ENCODE peak calls at places on chromosomes 6 and 20, in nine cellular contexts. Q is Peyer's patch, L is transverse colon, W is aorta, C is mesendoderm, S is uterus, P is AG04450, A is dorsolateral prefrontal cortex, R is left lung. I is an unnamed sample.

GRCh38 chr6:163415620-163416379 is 1.3 kb downstream of the QKI start:
- DNase-seq in W (peak; percentile 73), L (peak; percentile 41), R (peak; percentile 85), C (peak; percentile 71), Q (no peak), A (no peak), P (no peak), S (peak; percentile 41), I (peak; percentile 55)

GRCh38 chr20:54345301-54345724 is 130.1 kb upstream of the DOK5 start:
- DNase-seq in S (no peak), R (no peak), L (no peak), C (no peak), P (peak; percentile 59), Q (no peak), W (no peak), A (no peak), I (no peak)

GRCh38 chr6:5950448-5950847 is 56.3 kb downstream of the NRN1 start:
- DNase-seq in L (no peak), R (no peak), S (no peak), P (no peak), C (peak; percentile 65), A (no peak), W (no peak), Q (no peak), I (no peak)

GRCh38 chr6:97440590-97441176 is 157.7 kb upstream of the MMS22L start:
- DNase-seq in P (no peak), A (peak; percentile 72), S (no peak), Q (no peak), C (peak; percentile 72), L (no peak), W (no peak), R (no peak), I (no peak)

GRCh38 chr20:57504411-57504810 is 20.5 kb downstream of the CTCFL start:
- DNase-seq in R (no peak), Q (no peak), W (no peak), L (no peak), A (no peak), S (no peak), P (no peak), C (no peak), I (no peak)

GRCh38 chr20:62210496-62210855 is 9.6 kb downstream of the HRH3 start:
- DNase-seq in W (no peak), L (no peak), R (peak; percentile 61), P (no peak), A (no peak), Q (no peak), C (no peak), S (no peak), I (no peak)

GRCh38 chr6:131379951-131380350 is 193.1 kb upstream of the ARG1 start:
- DNase-seq in L (no peak), S (no peak), C (no peak), W (no peak), Q (no peak), R (no peak), A (no peak), P (peak; percentile 8), I (no peak)

GRCh38 chr6:152277826-152278247 is 359.3 kb downstream of the SYNE1 start:
- DNase-seq in L (peak; percentile 31), A (no peak), R (no peak), W (no peak), Q (peak; percentile 51), P (no peak), C (no peak), S (no peak), I (no peak)

GRCh38 chr6:37256692-37257319 is 766 bp upstream of the TBC1D22B start:
- DNase-seq in Q (no peak), P (no peak), S (no peak), R (no peak), W (no peak), C (no peak), A (no peak), L (no peak), I (no peak)

GRCh38 chr6:1551236-1551635 is 58.5 kb upstream of the FOXC1 start:
- DNase-seq in R (no peak), C (no peak), P (no peak), Q (no peak), S (no peak), A (no peak), L (no peak), W (no peak), I (no peak)
- H3K27ac ChIP-seq in R (no peak overlapping the region), C (no peak overlapping the region), P (no peak overlapping the region), Q (no peak overlapping the region), S (no peak overlapping the region), A (no peak overlapping the region), L (no peak overlapping the region), W (no peak overlapping the region), I (no peak overlapping the region)

GRCh38 chr6:127319686-127320085 is 23.7 kb downstream of the ECHDC1 start:
- DNase-seq in P (no peak), W (no peak), Q (no peak), S (no peak), C (no peak), A (no peak), R (no peak), L (no peak), I (no peak)

GRCh38 chr6:127317275-127318128 is 25.9 kb downstream of the ECHDC1 start:
- DNase-seq in W (no peak), Q (no peak), A (no peak), S (no peak), C (peak; percentile 51), R (no peak), P (no peak), L (no peak), I (no peak)
- H3K4me3 ChIP-seq in W (no peak overlapping the region), Q (no peak overlapping the region), A (no peak overlapping the region), S (no peak overlapping the region), C (no peak overlapping the region), R (no peak overlapping the region), P (no peak overlapping the region), L (no peak overlapping the region), I (no peak overlapping the region)

GRCh38 chr20:38811769-38812168 is 6.3 kb downstream of the PPP1R16B start:
- DNase-seq in W (no peak), R (no peak), S (no peak), P (no peak), A (no peak), Q (no peak), C (no peak), L (no peak), I (no peak)
- H3K27ac ChIP-seq in W (no peak overlapping the region), R (no peak overlapping the region), S (peak overlapping the region; percentile 21), P (no peak overlapping the region), A (peak overlapping the region; percentile 41), Q (no peak overlapping the region), C (no peak overlapping the region), L (no peak overlapping the region), I (no peak overlapping the region)

GRCh38 chr20:33009214-33010132 is 2.0 kb downstream of the BPIFB2 start:
- DNase-seq in P (no peak), C (no peak), L (no peak), R (no peak), Q (peak; percentile 29), W (no peak), A (no peak), S (no peak), I (no peak)
- H3K4me3 ChIP-seq in P (no peak overlapping the region), C (no peak overlapping the region), L (no peak overlapping the region), R (no peak overlapping the region), Q (no peak overlapping the region), W (no peak overlapping the region), A (no peak overlapping the region), S (no peak overlapping the region), I (no peak overlapping the region)

GRCh38 chr6:1347187-1347560 is 35.3 kb downstream of the FOXQ1 start:
- DNase-seq in R (no peak), C (peak; percentile 67), L (no peak), A (no peak), P (no peak), W (no peak), S (no peak), Q (no peak), I (no peak)
- H3K27ac ChIP-seq in R (peak overlapping the region; percentile 41), C (no peak overlapping the region), L (no peak overlapping the region), A (no peak overlapping the region), P (no peak overlapping the region), W (no peak overlapping the region), S (no peak overlapping the region), Q (no peak overlapping the region), I (no peak overlapping the region)

GRCh38 chr20:25252686-25253421 is 5.0 kb downstream of the PYGB start:
- DNase-seq in C (no peak), R (no peak), S (no peak), L (peak; percentile 57), P (no peak), A (no peak), Q (no peak), W (no peak), I (no peak)

GRCh38 chr20:25250508-25250907 is 2.6 kb downstream of the PYGB start:
- DNase-seq in W (no peak), R (no peak), A (no peak), S (no peak), Q (no peak), L (peak; percentile 8), P (no peak), C (no peak), I (no peak)

GRCh38 chr20:25251019-25251418 is 3.1 kb downstream of the PYGB start:
- DNase-seq in A (no peak), R (no peak), S (no peak), P (no peak), W (no peak), Q (no peak), L (peak; percentile 5), C (no peak), I (no peak)

GRCh38 chr20:25252226-25252625 is 4.3 kb downstream of the PYGB start:
- DNase-seq in Q (no peak), P (no peak), L (peak; percentile 39), R (no peak), S (no peak), C (no peak), A (no peak), W (no peak), I (no peak)

DNA sequence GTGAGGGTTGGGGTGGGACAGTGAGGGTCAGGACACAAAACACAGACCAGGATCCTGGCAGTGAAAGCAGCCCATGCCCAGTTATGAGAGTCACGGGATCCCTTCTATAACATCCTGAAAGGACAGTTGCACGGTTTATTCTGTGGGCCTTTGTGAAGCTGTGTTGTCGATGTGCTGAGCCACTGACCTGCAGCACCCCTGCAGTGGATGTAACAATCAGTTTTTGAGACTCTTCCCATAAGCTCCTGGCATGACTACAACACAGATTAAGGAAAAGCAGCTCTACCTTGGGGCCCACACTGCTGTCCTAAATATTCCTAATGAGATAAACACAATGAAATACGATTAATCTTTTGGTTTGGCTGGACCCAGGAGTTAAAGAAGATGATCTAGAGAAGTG is 3.7 kb downstream of the PYGB start:
- DNase-seq in C (no peak), L (peak; percentile 9), S (no peak), Q (no peak), P (no peak), W (no peak), A (no peak), R (no peak), I (no peak)
- H3K4me3 ChIP-seq in C (no peak overlapping the region), L (no peak overlapping the region), S (no peak overlapping the region), Q (no peak overlapping the region), P (no peak overlapping the region), W (no peak overlapping the region), A (peak overlapping the region; percentile 90), R (no peak overlapping the region), I (no peak overlapping the region)

GRCh38 chr6:27101824-27102223 is 145.7 kb upstream of the PRSS16 start:
- DNase-seq in Q (no peak), R (no peak), P (no peak), A (no peak), L (no peak), S (no peak), W (no peak), C (peak; percentile 4), I (no peak)
- H3K27ac ChIP-seq in Q (no peak overlapping the region), R (no peak overlapping the region), P (no peak overlapping the region), A (no peak overlapping the region), L (no peak overlapping the region), S (no peak overlapping the region), W (no peak overlapping the region), C (no peak overlapping the region), I (no peak overlapping the region)